ENCODE peak calls at places on chromosomes 4 and X, in eight cellular contexts. T is CD8-positive, alpha-beta memory T cell; O is T-helper 9 cell; W is AG20443; E is CD8-positive, alpha-beta T cell; M is stimulated activated effector memory CD8-positive, alpha-beta T cell treated with anti-CD3 and anti-CD28 coated beads, Interleukin-12 subunit alpha, Interleukin-12 subunit beta, amount 100 ng/mL, for 72 hours; X is kidney glomerular epithelial cell; F is Calu3. Z is an unnamed sample.
A peak's percentile ranks its signal among the peaks of the same experiment; 100 is the strongest.

GRCh38 chr4:156634612-156635011 is 337.0 kb downstream of the PDGFC start:
- DNase-seq in T (no peak), O (no peak), W (no peak), E (no peak), M (no peak), X (no peak), F (no peak), Z (no peak)

GRCh38 chr4:15852524-15852923 is 74.4 kb downstream of the CD38 start:
- DNase-seq in T (no peak), O (no peak), W (no peak), E (no peak), M (no peak), X (no peak), F (no peak), Z (no peak)

GRCh38 chrX:72316408-72317079 is 10.8 kb upstream of the CITED1 start:
- DNase-seq in T (no peak), O (no peak), W (no peak), E (no peak), M (no peak), X (no peak), F (no peak), Z (no peak)

GRCh38 chr4:38488891-38489861 is 174.8 kb upstream of the KLF3 start:
- DNase-seq in T (no peak), O (no peak), W (peak; percentile 43), E (no peak), M (no peak), X (no peak), F (no peak), Z (no peak)

GRCh38 chr4:128159967-128160366 is 98.9 kb downstream of the LARP1B start:
- DNase-seq in T (no peak), O (no peak), W (no peak), E (no peak), M (no peak), X (no peak), F (no peak), Z (no peak)

GRCh38 chr4:110544594-110544993 is 68.6 kb downstream of the ENPEP start:
- DNase-seq in T (no peak), O (no peak), W (no peak), E (no peak), M (no peak), X (no peak), F (no peak), Z (no peak)

GRCh38 chr4:53854991-53855885 is 209.2 kb downstream of the CHIC2 start:
- DNase-seq in T (no peak), O (no peak), W (peak; percentile 36), E (no peak), M (no peak), X (peak; percentile 29), F (no peak), Z (no peak)

GRCh38 chr4:88017516-88018302 is 10.3 kb downstream of the PKD2 start:
- DNase-seq in T (no peak), O (no peak), W (peak; percentile 84), E (no peak), M (peak; percentile 4), X (peak; percentile 94), F (no peak), Z (peak; percentile 88)

GRCh38 chrX:104330966-104331365 is 76.2 kb upstream of the ESX1 start:
- DNase-seq in T (no peak), O (no peak), W (peak; percentile 62), E (no peak), M (no peak), X (no peak), F (no peak), Z (peak; percentile 58)

GRCh38 chrX:2351999-2352995 is 148.5 kb downstream of the DHRSX start:
- DNase-seq in T (no peak), O (no peak), W (peak; percentile 81), E (no peak), M (no peak), X (no peak), F (no peak), Z (peak; percentile 98)